ENCODE peak calls at places on chromosomes 3 and 15, in eight cellular contexts. B, W, H, E, G, U, L and Y are unnamed samples.

GRCh38 chr15:67915374-67916050 is 75.7 kb upstream of the RNU6-1 start:
- DNase-seq in B (peak), W (peak), H (peak), E (no peak), G (peak), U (peak), L (no peak), Y (no peak)

GRCh38 chr15:75869446-75869845 is 26.2 kb downstream of the UBE2Q2 start:
- DNase-seq in B (no peak), W (no peak), H (peak), E (no peak), G (no peak), U (no peak), L (no peak), Y (no peak)

GRCh38 chr3:45499529-45499928 is 95.0 kb upstream of the LIMD1 start:
- DNase-seq in B (peak), W (no peak), H (no peak), E (no peak), G (no peak), U (peak), L (no peak), Y (no peak)

GRCh38 chr15:40405501-40406381 is at the start of gene IVD:
- DNase-seq in B (peak), W (peak), H (peak), E (peak), G (peak), U (peak), L (peak), Y (peak)

GRCh38 chr3:172134352-172134751 is 95.0 kb downstream of the FNDC3B start:
- DNase-seq in B (no peak), W (no peak), H (no peak), E (no peak), G (no peak), U (no peak), L (no peak), Y (no peak)

GRCh38 chr15:101494251-101494796 is 4.8 kb upstream of the PCSK6 start:
- DNase-seq in B (no peak), W (no peak), H (no peak), E (no peak), G (no peak), U (no peak), L (no peak), Y (no peak)

GRCh38 chr15:89367485-89368451 is 33.1 kb upstream of the POLG start:
- DNase-seq in B (no peak), W (peak), H (peak), E (no peak), G (peak), U (no peak), L (no peak), Y (no peak)

GRCh38 chr3:126911162-126912026 is 71.5 kb upstream of the PLXNA1 start:
- DNase-seq in B (peak), W (no peak), H (no peak), E (peak), G (no peak), U (peak), L (peak), Y (peak)

GRCh38 chr15:100809151-100809550 is 70.5 kb upstream of the ALDH1A3 start:
- DNase-seq in B (peak), W (no peak), H (no peak), E (no peak), G (no peak), U (peak), L (no peak), Y (peak)

GRCh38 chr15:87354661-87355410 is 901.7 kb downstream of the NTRK3 start:
- DNase-seq in B (peak), W (no peak), H (no peak), E (no peak), G (no peak), U (peak), L (peak), Y (peak)

GRCh38 chr3:159146856-159147255 is 345.0 kb downstream of the MFSD1 start:
- DNase-seq in B (peak), W (no peak), H (no peak), E (no peak), G (no peak), U (no peak), L (no peak), Y (no peak)

GRCh38 chr3:32640939-32641725 is 43.9 kb upstream of the CNOT10 start:
- DNase-seq in B (peak), W (no peak), H (no peak), E (no peak), G (no peak), U (no peak), L (no peak), Y (no peak)

GRCh38 chr3:12155833-12156232 is 2.9 kb downstream of the TIMP4 start:
- DNase-seq in B (peak), W (no peak), H (no peak), E (no peak), G (no peak), U (peak), L (peak), Y (peak)

GRCh38 chr15:52658955-52659354 is 20.2 kb downstream of the ATOSA start:
- DNase-seq in B (no peak), W (no peak), H (no peak), E (peak), G (no peak), U (no peak), L (no peak), Y (no peak)

GRCh38 chr15:59165726-59166125 is 40.9 kb upstream of the LDHAL6B start:
- DNase-seq in B (no peak), W (no peak), H (no peak), E (no peak), G (no peak), U (no peak), L (no peak), Y (peak)

GRCh38 chr3:12138044-12138443 is 20.7 kb downstream of the TIMP4 start:
- DNase-seq in B (peak), W (peak), H (peak), E (peak), G (no peak), U (peak), L (no peak), Y (no peak)

GRCh38 chr3:142028174-142028833 is 121.0 kb downstream of the TFDP2 start:
- DNase-seq in B (peak), W (peak), H (peak), E (peak), G (no peak), U (peak), L (peak), Y (peak)

GRCh38 chr15:67142142-67143092 is 77.0 kb downstream of the SMAD3 start:
- DNase-seq in B (peak), W (no peak), H (no peak), E (no peak), G (no peak), U (peak), L (peak), Y (no peak)

GRCh38 chr15:45133561-45133920 is 3.7 kb downstream of the DUOX1 start:
- DNase-seq in B (no peak), W (no peak), H (no peak), E (no peak), G (no peak), U (no peak), L (no peak), Y (no peak)

GRCh38 chr3:192467230-192468186 is 259.8 kb downstream of the FGF12 start:
- DNase-seq in B (peak), W (peak), H (peak), E (peak), G (no peak), U (peak), L (peak), Y (peak)

GRCh38 chr3:42665050-42665878 is 11.8 kb downstream of the ZBTB47 start:
- DNase-seq in B (no peak), W (no peak), H (no peak), E (no peak), G (peak), U (no peak), L (no peak), Y (no peak)

GRCh38 chr3:176951586-176952292 is 245.5 kb downstream of the TBL1XR1 start:
- DNase-seq in B (no peak), W (no peak), H (no peak), E (no peak), G (peak), U (no peak), L (peak), Y (no peak)

GRCh38 chr3:170907519-170908234 is 760 bp downstream of the EIF5A2 start:
- DNase-seq in B (peak), W (peak), H (peak), E (peak), G (no peak), U (peak), L (peak), Y (no peak)

GRCh38 chr3:140529096-140529495 is 148.8 kb upstream of the TRIM42 start:
- DNase-seq in B (no peak), W (no peak), H (no peak), E (no peak), G (no peak), U (peak), L (peak), Y (peak)

GRCh38 chr3:27134165-27134796 is 234.9 kb downstream of the NEK10 start:
- DNase-seq in B (peak), W (peak), H (peak), E (peak), G (no peak), U (peak), L (peak), Y (peak)
- TF ChIP-seq CTCF in B (peak), W (peak), H (peak), E (peak), G (peak), U (peak), L (peak), Y (peak)

DNA sequence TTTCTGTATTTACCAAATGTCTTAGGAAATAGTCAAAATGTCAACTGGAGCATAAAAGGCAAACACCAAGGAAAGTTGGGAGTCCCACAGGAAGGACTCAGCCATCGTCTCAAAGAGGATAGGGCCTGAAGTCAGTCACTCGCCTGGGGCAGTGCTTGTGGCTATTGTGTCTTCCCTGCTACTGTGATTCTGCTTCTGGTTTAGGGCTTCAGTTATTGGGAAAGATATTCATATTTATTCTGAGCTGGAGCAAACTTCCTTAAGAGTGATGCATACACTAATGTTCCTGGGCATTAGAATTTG is 118.1 kb downstream of the EDEM1 start:
- DNase-seq in B (no peak), W (no peak), H (no peak), E (no peak), G (no peak), U (no peak), L (no peak), Y (no peak)
- TF ChIP-seq CTCF in B (no peak), W (no peak), H (no peak), E (peak), G (no peak), U (no peak), L (no peak), Y (no peak)

GRCh38 chr3:113890256-113890900 is 51.8 kb downstream of the GRAMD1C start:
- DNase-seq in B (no peak), W (no peak), H (peak), E (no peak), G (peak), U (no peak), L (no peak), Y (no peak)
- TF ChIP-seq CTCF in B (no peak), W (no peak), H (no peak), E (no peak), G (no peak), U (no peak), L (peak), Y (peak)

DNA sequence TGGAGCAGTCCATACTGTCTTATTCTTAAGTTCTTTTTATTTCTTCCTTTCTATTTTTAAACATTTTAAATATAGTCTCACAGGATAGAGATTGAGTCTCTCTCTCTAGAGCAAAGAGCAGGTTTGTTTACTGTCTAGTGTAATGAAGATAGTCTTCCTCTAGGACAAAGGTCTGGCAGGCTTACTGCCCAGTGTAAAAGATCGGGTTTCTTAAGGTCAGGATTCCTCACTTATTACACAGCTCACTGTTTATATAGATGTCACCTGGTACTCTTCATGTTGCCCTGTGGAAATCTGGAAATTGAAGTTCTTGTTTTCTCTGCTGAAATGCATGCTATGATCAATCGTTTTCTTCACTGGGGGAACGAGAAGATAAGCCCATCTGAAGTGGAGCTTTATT is 76.0 kb downstream of the ZBBX start:
- DNase-seq in B (no peak), W (no peak), H (peak), E (no peak), G (no peak), U (no peak), L (no peak), Y (no peak)
- TF ChIP-seq CTCF in B (no peak), W (no peak), H (no peak), E (no peak), G (no peak), U (no peak), L (no peak), Y (no peak)

DNA sequence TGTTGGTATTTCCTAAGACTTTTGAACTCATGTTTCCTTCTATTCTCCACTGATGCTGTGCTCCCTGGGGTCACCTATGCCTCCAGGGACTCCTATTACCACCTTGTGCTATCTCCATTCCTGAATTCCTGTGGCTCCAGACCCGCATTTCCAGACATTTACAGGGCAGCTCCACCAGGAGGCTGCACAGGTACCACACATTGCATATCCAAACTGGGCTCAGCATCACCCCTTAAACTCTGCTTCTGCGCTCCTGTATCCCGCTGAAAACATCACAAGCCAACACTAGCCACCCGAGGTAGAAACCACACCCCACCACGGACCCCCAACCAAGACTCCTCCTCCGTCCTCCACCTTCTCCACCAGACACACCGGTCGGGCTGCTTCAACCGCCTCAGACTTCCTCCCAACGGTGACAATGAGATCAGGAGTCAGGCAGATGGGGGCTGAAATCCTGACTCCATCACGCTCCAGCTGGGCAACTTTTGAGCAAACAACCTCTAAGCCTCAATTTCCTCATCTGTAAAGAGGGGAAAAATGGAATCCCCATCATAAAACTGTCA is 10.4 kb downstream of the TNK2 start:
- DNase-seq in B (no peak), W (no peak), H (peak), E (no peak), G (no peak), U (no peak), L (no peak), Y (no peak)
- TF ChIP-seq CTCF in B (no peak), W (no peak), H (peak), E (no peak), G (no peak), U (no peak), L (no peak), Y (peak)

DNA sequence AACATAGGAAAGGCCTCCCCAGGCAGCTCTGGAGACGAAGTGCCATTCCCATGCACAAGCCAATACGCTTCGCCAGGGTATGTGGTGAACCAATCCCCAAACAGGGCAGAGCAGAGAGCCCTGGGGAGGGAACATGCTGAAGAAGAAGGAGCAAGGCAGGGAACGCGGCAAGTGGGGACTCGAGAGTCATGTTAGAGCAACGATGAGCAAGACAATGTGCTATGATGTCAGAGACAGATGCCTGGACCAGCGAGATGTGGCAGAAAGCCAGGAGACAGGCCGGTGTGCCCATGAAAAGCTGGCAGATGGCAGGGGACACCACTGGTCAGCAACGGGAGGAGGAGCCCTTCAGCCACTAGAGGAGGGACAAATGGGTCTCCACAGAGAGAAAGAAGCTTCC is 39.6 kb downstream of the NIPA2 start:
- DNase-seq in B (no peak), W (no peak), H (no peak), E (no peak), G (no peak), U (no peak), L (no peak), Y (no peak)
- TF ChIP-seq CTCF in B (no peak), W (no peak), H (no peak), E (no peak), G (no peak), U (no peak), L (no peak), Y (no peak)